ENCODE peak calls at places on chromosomes 1 and 21, in six cellular contexts. I is GM13976, U is lower leg skin, W is thoracic aorta, D is omental fat pad, N is type B pancreatic cell. G is an unnamed sample.

GRCh38 chr1:119141020-119141424 is 569 bp upstream of the WARS2 start:
- DNase-seq in I (no peak), U (peak), W (no peak), D (no peak), N (no peak), G (no peak)

GRCh38 chr1:200556005-200556404 is 64.5 kb downstream of the KIF14 start:
- DNase-seq in I (no peak), U (no peak), W (no peak), D (no peak), N (no peak), G (no peak)

GRCh38 chr21:42187976-42188653 is 30.8 kb upstream of the ABCG1 start:
- DNase-seq in I (peak), U (no peak), W (no peak), D (no peak), N (no peak), G (no peak)

GRCh38 chr1:96234299-96234698 is 487.3 kb upstream of the PTBP2 start:
- DNase-seq in I (no peak), U (peak), W (no peak), D (peak), N (no peak), G (peak)

GRCh38 chr1:20654104-20654690 is 7.0 kb downstream of the DDOST start:
- DNase-seq in I (no peak), U (no peak), W (no peak), D (no peak), N (no peak), G (no peak)

GRCh38 chr1:180623579-180624347 is 8.1 kb upstream of the XPR1 start:
- DNase-seq in I (no peak), U (no peak), W (no peak), D (no peak), N (no peak), G (no peak)

GRCh38 chr1:57238408-57238807 is 185.5 kb downstream of the DAB1 start:
- DNase-seq in I (no peak), U (no peak), W (no peak), D (no peak), N (no peak), G (no peak)

GRCh38 chr1:54008876-54009275 is 9.1 kb downstream of the LDLRAD1 start:
- DNase-seq in I (no peak), U (no peak), W (no peak), D (no peak), N (no peak), G (no peak)

GRCh38 chr1:221335161-221336101 is 406.5 kb downstream of the DUSP10 start:
- DNase-seq in I (no peak), U (no peak), W (no peak), D (peak), N (no peak), G (no peak)

GRCh38 chr21:44065428-44065827 is 41.8 kb upstream of the PWP2 start:
- DNase-seq in I (peak), U (peak), W (no peak), D (no peak), N (no peak), G (no peak)

GRCh38 chr1:227779021-227779441 is 36.4 kb upstream of the PRSS38 start:
- DNase-seq in I (no peak), U (peak), W (no peak), D (no peak), N (peak), G (peak)

GRCh38 chr1:27598902-27599528 is 4.9 kb downstream of the AHDC1 start:
- DNase-seq in I (no peak), U (no peak), W (peak), D (no peak), N (no peak), G (no peak)

GRCh38 chr1:23980725-23981063 is 567 bp upstream of the SRSF10 start:
- DNase-seq in I (peak), U (peak), W (no peak), D (no peak), N (no peak), G (no peak)

GRCh38 chr1:113013823-113014222 is 57.8 kb upstream of the SLC16A1 start:
- DNase-seq in I (no peak), U (no peak), W (no peak), D (no peak), N (no peak), G (no peak)

GRCh38 chr1:44210595-44210994 is 2.7 kb upstream of the DMAP1 start:
- DNase-seq in I (no peak), U (no peak), W (no peak), D (no peak), N (no peak), G (no peak)

GRCh38 chr1:53583903-53584210 is 124.7 kb downstream of the DMRTB1 start:
- DNase-seq in I (no peak), U (peak), W (no peak), D (no peak), N (no peak), G (no peak)

GRCh38 chr1:173601588-173601987 is 1.3 kb downstream of the SLC9C2 start:
- DNase-seq in I (peak), U (no peak), W (no peak), D (no peak), N (no peak), G (no peak)

GRCh38 chr1:206550446-206550845 is 43.1 kb downstream of the RASSF5 start:
- DNase-seq in I (no peak), U (no peak), W (no peak), D (no peak), N (no peak), G (no peak)

GRCh38 chr21:15061284-15061683 is 3.5 kb downstream of the NRIP1 start:
- DNase-seq in I (no peak), U (no peak), W (no peak), D (no peak), N (no peak), G (no peak)

GRCh38 chr21:34276711-34277425 is 86.9 kb upstream of the KCNE2 start:
- DNase-seq in I (peak), U (no peak), W (no peak), D (no peak), N (no peak), G (no peak)

GRCh38 chr1:113990541-113990940 is 11.3 kb downstream of the OLFML3 start:
- DNase-seq in I (no peak), U (no peak), W (no peak), D (no peak), N (no peak), G (no peak)

GRCh38 chr1:59409525-59409924 is 112.6 kb downstream of the FGGY start:
- DNase-seq in I (no peak), U (no peak), W (no peak), D (no peak), N (no peak), G (no peak)

GRCh38 chr1:28339551-28339950 is 10.7 kb downstream of the MED18 start:
- DNase-seq in I (no peak), U (no peak), W (no peak), D (no peak), N (no peak), G (no peak)

GRCh38 chr1:87706198-87706597 is 377.5 kb downstream of the LMO4 start:
- DNase-seq in I (no peak), U (no peak), W (no peak), D (no peak), N (no peak), G (no peak)

GRCh38 chr1:182890927-182891610 is 51.9 kb downstream of the DHX9 start:
- DNase-seq in I (no peak), U (no peak), W (no peak), D (no peak), N (no peak), G (no peak)

GRCh38 chr21:33300701-33301631 is 23.8 kb upstream of the IFNAR1 start:
- DNase-seq in I (no peak), U (peak), W (no peak), D (no peak), N (no peak), G (no peak)

GRCh38 chr1:53071167-53071865 is 9.3 kb downstream of the PODN start:
- DNase-seq in I (no peak), U (peak), W (no peak), D (peak), N (peak), G (peak)

GRCh38 chr1:196308171-196308570 is 300.1 kb downstream of the KCNT2 start:
- DNase-seq in I (no peak), U (no peak), W (no peak), D (no peak), N (no peak), G (no peak)

GRCh38 chr1:192439373-192440025 is 122.7 kb downstream of the RGS21 start:
- DNase-seq in I (no peak), U (no peak), W (no peak), D (no peak), N (no peak), G (no peak)

GRCh38 chr1:13643017-13643416 is 57.0 kb upstream of the PRDM2 start:
- DNase-seq in I (no peak), U (peak), W (no peak), D (no peak), N (no peak), G (no peak)

GRCh38 chr1:9687876-9688582 is 36.5 kb downstream of the PIK3CD start:
- DNase-seq in I (no peak), U (no peak), W (no peak), D (no peak), N (no peak), G (no peak)

GRCh38 chr1:6955357-6956154 is 170.3 kb downstream of the CAMTA1 start:
- DNase-seq in I (no peak), U (no peak), W (no peak), D (no peak), N (no peak), G (no peak)

GRCh38 chr1:207241164-207241934 is 80.1 kb upstream of the CD55 start:
- DNase-seq in I (no peak), U (no peak), W (no peak), D (no peak), N (no peak), G (no peak)

GRCh38 chr1:116710326-116711060 is 43.0 kb upstream of the IGSF3 start:
- DNase-seq in I (no peak), U (no peak), W (no peak), D (no peak), N (peak), G (no peak)

GRCh38 chr1:57019240-57019805 is 53.5 kb upstream of the C8B start:
- DNase-seq in I (no peak), U (no peak), W (no peak), D (no peak), N (no peak), G (no peak)

GRCh38 chr1:30603081-30603858 is 120.1 kb downstream of the MATN1 start:
- DNase-seq in I (no peak), U (peak), W (no peak), D (no peak), N (no peak), G (no peak)

GRCh38 chr1:30600706-30601105 is 122.7 kb downstream of the MATN1 start:
- DNase-seq in I (no peak), U (no peak), W (no peak), D (no peak), N (no peak), G (no peak)

GRCh38 chr1:30599721-30600120 is 123.7 kb downstream of the MATN1 start:
- DNase-seq in I (no peak), U (peak), W (no peak), D (no peak), N (no peak), G (no peak)

GRCh38 chr1:30600258-30600657 is 123.1 kb downstream of the MATN1 start:
- DNase-seq in I (no peak), U (peak), W (no peak), D (no peak), N (no peak), G (no peak)

DNA sequence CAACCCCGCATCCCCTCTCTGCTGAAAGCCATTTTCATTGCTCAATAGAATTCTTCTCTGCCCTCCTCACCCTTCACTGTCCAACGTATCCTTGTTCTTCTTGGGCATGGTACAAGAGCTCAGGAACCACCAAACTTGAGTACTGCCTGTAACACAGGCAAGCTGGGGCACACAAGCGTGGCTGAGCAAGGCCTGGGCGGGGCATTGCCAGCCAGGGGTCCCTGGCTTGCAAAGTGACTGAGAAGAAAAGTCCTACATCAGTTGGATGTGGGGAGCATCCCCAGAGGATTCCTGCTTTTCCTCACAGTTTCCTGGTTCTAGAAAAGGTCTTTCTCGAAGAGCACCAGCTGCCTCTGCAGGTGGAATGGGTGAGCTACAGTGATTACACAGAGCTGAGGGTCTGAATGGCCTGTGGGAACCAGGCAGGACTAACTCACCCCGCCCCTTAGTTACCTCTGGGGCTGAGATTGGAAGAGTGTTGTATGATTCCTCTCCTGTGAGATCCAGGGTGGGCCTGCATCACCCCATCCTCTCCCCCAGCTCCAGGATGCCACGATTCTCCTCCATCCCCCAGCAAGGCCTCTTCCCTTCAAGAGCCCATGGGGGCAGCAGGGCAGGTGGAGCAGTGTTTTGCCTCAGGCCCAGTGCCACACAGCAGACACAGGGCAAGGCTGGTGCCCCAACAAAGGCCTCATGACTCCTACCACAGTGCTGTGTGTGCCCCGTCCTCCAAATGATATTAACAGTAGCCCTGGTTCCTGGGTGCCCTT is 121.9 kb downstream of the MATN1 start:
- DNase-seq in I (no peak), U (no peak), W (no peak), D (no peak), N (no peak), G (no peak)
- TF ChIP-seq CTCF in I (no peak), U (no peak), W (no peak), D (no peak), N (no peak), G (no peak)

GRCh38 chr1:234559152-234559916 is 50.6 kb downstream of the IRF2BP2 start:
- DNase-seq in I (no peak), U (peak), W (no peak), D (no peak), N (no peak), G (no peak)
- TF ChIP-seq CTCF in I (no peak), U (no peak), W (no peak), D (no peak), N (no peak), G (no peak)

DNA sequence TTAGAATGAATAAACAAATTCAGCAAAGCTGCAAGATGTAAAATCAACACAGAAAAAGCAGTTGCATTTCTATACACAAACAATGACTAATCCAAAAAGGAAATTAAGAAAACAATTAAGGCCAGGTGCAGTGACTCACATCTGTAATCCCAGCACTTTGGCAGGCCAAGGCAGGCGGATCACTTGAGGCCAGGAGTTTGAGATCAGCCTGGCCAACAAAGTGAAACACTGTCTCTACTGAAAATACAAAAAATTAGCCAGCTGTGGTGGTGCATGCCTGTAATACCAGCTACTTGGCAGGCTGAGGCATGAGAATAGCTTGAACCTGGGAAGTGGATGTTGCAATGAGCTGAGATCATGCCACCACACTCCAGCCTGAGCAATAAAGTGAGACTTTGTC is 22.3 kb downstream of the THEM4 start:
- DNase-seq in I (no peak), U (no peak), W (no peak), D (no peak), N (no peak), G (no peak)
- TF ChIP-seq CTCF in I (no peak), U (no peak), W (no peak), D (no peak), N (no peak), G (no peak)

GRCh38 chr21:37873655-37874054 is 42.6 kb downstream of the KCNJ6 start:
- DNase-seq in I (no peak), U (no peak), W (no peak), D (no peak), N (no peak), G (no peak)
- TF ChIP-seq CTCF in I (no peak), U (no peak), W (no peak), D (no peak), N (no peak), G (no peak)

GRCh38 chr1:25246600-25247023 is 642 bp downstream of the RSRP1 start:
- DNase-seq in I (no peak), U (peak), W (no peak), D (no peak), N (peak), G (peak)

GRCh38 chr1:25245393-25245792 is 1.9 kb downstream of the RSRP1 start:
- DNase-seq in I (no peak), U (no peak), W (no peak), D (no peak), N (no peak), G (no peak)

GRCh38 chr1:25247829-25248754 is 838 bp upstream of the RSRP1 start:
- DNase-seq in I (no peak), U (no peak), W (no peak), D (no peak), N (peak), G (no peak)

GRCh38 chr1:25245809-25246599 is 1.2 kb downstream of the RSRP1 start:
- DNase-seq in I (peak), U (no peak), W (no peak), D (no peak), N (peak), G (no peak)

GRCh38 chr1:25247024-25247828 is at the start of gene RSRP1:
- DNase-seq in I (peak), U (peak), W (peak), D (peak), N (peak), G (peak)
- TF ChIP-seq CTCF in I (no peak), U (no peak), W (no peak), D (no peak), N (no peak), G (no peak)

DNA sequence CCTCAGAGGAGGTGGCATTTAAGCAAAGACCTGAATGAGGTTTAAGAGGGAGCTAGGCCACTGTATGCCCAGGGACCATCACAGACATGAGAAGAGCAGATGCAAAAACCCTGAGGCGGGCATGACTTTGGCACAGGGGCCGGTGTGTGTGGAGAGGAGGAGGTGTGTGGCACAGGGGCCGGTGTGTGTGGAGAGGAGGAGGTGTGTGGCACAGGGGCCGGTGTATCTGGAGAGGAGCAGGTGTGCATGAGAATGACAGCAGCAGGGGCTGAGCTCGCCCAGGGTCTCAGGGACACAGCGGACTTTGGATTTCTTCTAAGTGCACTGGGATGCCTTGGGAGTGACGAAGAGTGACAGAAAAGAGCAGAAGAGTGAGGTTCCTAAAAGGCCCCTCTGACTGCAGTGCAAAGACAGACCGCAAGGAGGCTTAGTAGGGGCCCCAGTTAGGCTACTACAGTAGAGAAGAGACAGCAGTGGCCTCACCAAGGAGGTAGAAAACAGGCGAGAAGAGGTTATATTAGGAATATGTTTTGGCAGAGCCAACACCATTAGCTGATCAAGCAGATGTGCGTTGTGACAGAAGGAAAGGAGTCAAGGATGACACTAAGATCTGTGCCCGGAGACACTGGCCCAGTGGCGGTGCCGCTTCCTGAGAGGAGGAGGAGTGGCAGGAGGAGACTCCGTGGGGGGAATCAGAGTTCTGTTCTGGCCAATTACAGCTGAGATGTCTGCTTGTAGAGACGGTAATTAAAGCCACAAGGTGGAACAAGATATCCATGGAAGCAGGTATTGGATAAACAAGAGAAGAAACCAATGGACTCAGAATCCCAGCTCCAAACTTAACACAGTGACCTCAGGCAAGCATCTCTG is 18.4 kb downstream of the ZBTB17 start:
- DNase-seq in I (no peak), U (no peak), W (no peak), D (no peak), N (no peak), G (no peak)
- TF ChIP-seq CTCF in I (no peak), U (no peak), W (no peak), D (no peak), N (peak), G (peak)

DNA sequence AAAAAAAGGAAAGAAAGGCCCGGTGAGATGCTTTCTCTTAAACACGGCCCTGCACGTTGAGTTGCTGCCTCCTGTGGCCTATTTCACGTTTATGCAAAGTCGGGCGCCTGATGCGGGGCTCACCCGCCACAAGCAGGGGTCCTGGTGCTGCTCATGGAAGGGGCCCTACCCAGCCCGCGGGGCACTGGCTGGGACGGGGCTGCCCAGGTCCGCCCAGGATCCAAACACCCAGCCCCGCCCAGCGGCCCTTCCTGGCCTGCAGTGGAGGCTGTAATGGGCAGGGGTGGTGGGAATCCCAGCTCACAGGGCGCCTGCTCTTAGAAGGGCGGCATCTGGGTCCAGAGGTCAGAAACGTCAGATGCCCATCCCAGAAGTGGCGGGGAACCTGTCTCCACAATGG is 1.6 kb downstream of the COL6A2 start:
- DNase-seq in I (peak), U (peak), W (peak), D (peak), N (no peak), G (peak)
- TF ChIP-seq CTCF in I (no peak), U (no peak), W (no peak), D (no peak), N (no peak), G (no peak)

GRCh38 chr21:27108228-27108627 is 141.3 kb upstream of the ADAMTS5 start:
- DNase-seq in I (no peak), U (no peak), W (no peak), D (no peak), N (no peak), G (no peak)

GRCh38 chr21:27110956-27111355 is 144.1 kb upstream of the ADAMTS5 start:
- DNase-seq in I (no peak), U (no peak), W (no peak), D (no peak), N (no peak), G (no peak)

GRCh38 chr21:27112186-27112585 is 145.3 kb upstream of the ADAMTS5 start:
- DNase-seq in I (no peak), U (no peak), W (no peak), D (no peak), N (no peak), G (no peak)
- TF ChIP-seq CTCF in I (no peak), U (no peak), W (no peak), D (no peak), N (no peak), G (no peak)

G was measured in mesothelial cell of epicardium.